ENCODE peak calls at places on chromosomes 13 and 19, in eight cellular contexts. V is H9, R is amniotic stem cell, E is H54, S is ascending aorta, N is anterior cingulate cortex, D is SW 1271, K is cardiac muscle cell. J is an unnamed sample.

GRCh38 chr19:16899566-16900075 is 10.8 kb downstream of the F2RL3 start:
- DNase-seq in V (peak), R (no peak), E (peak), S (no peak), N (no peak), D (no peak), K (peak), J (peak)

GRCh38 chr19:10334340-10335148 is 1.2 kb upstream of the RAVER1 start:
- DNase-seq in V (peak), R (peak), E (peak), S (peak), N (peak), D (peak), K (peak), J (peak)

GRCh38 chr19:16316506-16316882 is 8.1 kb upstream of the KLF2 start:
- DNase-seq in V (no peak), R (no peak), E (no peak), S (no peak), N (no peak), D (no peak), K (no peak), J (no peak)

GRCh38 chr19:47084879-47085439 is 28.6 kb downstream of the ZC3H4 start:
- DNase-seq in V (no peak), R (no peak), E (no peak), S (no peak), N (no peak), D (no peak), K (no peak), J (no peak)

GRCh38 chr19:46620716-46621115 is 4.2 kb downstream of the PTGIR start:
- DNase-seq in V (no peak), R (no peak), E (no peak), S (peak), N (no peak), D (no peak), K (peak), J (no peak)

GRCh38 chr19:42175952-42176648 is 41.4 kb downstream of the DEDD2 start:
- DNase-seq in V (peak), R (no peak), E (no peak), S (no peak), N (peak), D (no peak), K (peak), J (no peak)

GRCh38 chr13:46164661-46165060 is 17.3 kb downstream of the LCP1 start:
- DNase-seq in V (no peak), R (no peak), E (no peak), S (no peak), N (no peak), D (no peak), K (no peak), J (no peak)

GRCh38 chr13:44814836-44815235 is 174.4 kb downstream of the NUFIP1 start:
- DNase-seq in V (no peak), R (no peak), E (no peak), S (no peak), N (no peak), D (no peak), K (no peak), J (no peak)

GRCh38 chr13:108508263-108508662 is 121.1 kb upstream of the MYO16 start:
- DNase-seq in V (peak), R (peak), E (peak), S (no peak), N (no peak), D (no peak), K (peak), J (no peak)

GRCh38 chr19:42601811-42602443 is 7.2 kb upstream of the CEACAM8 start:
- DNase-seq in V (peak), R (no peak), E (peak), S (no peak), N (no peak), D (no peak), K (peak), J (no peak)

J was measured in ecto neural progenitor cell.